ENCODE peak calls at places on chromosomes 5 and 9, in ten cellular contexts. One of them, this sample, is unnamed.
A peak's percentile ranks its signal among the peaks of the same experiment; 100 is the strongest.

GRCh38 chr5:137004279-137004678 is 494.8 kb downstream of the SPOCK1 start:
- DNase-seq in AG10803: no peak
- DNase-seq in GM12865: no peak
- DNase-seq in A549: no peak
- DNase-seq in activated B cell treated with CpG ODN at 0.5 μM for 24 hours: no peak
- DNase-seq in fibroblast of mammary gland: no peak
- DNase-seq in left ventricle myocardium inferior: no peak
- DNase-seq in OCI-LY7: no peak
- DNase-seq in endothelial cell: no peak
- DNase-seq in cardiac muscle cell: no peak
- DNase-seq in this sample: no peak

GRCh38 chr9:129669141-129669718 is 3.8 kb downstream of the PRRX2 start:
- DNase-seq in endothelial cell: no peak
- DNase-seq in left ventricle myocardium inferior: no peak
- DNase-seq in GM12865: no peak
- DNase-seq in AG10803: peak; percentile 90
- DNase-seq in cardiac muscle cell: peak; percentile 7
- DNase-seq in A549: peak; percentile 36
- DNase-seq in OCI-LY7: no peak
- DNase-seq in fibroblast of mammary gland: peak; percentile 41
- DNase-seq in activated B cell treated with CpG ODN at 0.5 μM for 24 hours: no peak
- DNase-seq in this sample: no peak

GRCh38 chr5:150138551-150139265 is 16.9 kb downstream of the PDGFRB start:
- DNase-seq in endothelial cell: peak; percentile 67
- DNase-seq in OCI-LY7: no peak
- DNase-seq in fibroblast of mammary gland: peak; percentile 81
- DNase-seq in A549: no peak
- DNase-seq in AG10803: peak; percentile 83
- DNase-seq in GM12865: no peak
- DNase-seq in activated B cell treated with CpG ODN at 0.5 μM for 24 hours: no peak
- DNase-seq in cardiac muscle cell: peak; percentile 89
- DNase-seq in left ventricle myocardium inferior: peak; percentile 56
- DNase-seq in this sample: no peak

GRCh38 chr9:135588371-135588770 is 26.8 kb downstream of the PAEP start:
- DNase-seq in endothelial cell: no peak
- DNase-seq in A549: no peak
- DNase-seq in left ventricle myocardium inferior: no peak
- DNase-seq in AG10803: no peak
- DNase-seq in OCI-LY7: no peak
- DNase-seq in activated B cell treated with CpG ODN at 0.5 μM for 24 hours: no peak
- DNase-seq in cardiac muscle cell: no peak
- DNase-seq in GM12865: no peak
- DNase-seq in fibroblast of mammary gland: no peak
- DNase-seq in this sample: no peak

GRCh38 chr5:143471666-143472411 is 68.4 kb upstream of the NR3C1 start:
- DNase-seq in activated B cell treated with CpG ODN at 0.5 μM for 24 hours: no peak
- DNase-seq in OCI-LY7: no peak
- DNase-seq in cardiac muscle cell: no peak
- DNase-seq in fibroblast of mammary gland: no peak
- DNase-seq in endothelial cell: no peak
- DNase-seq in GM12865: no peak
- DNase-seq in AG10803: no peak
- DNase-seq in left ventricle myocardium inferior: no peak
- DNase-seq in A549: no peak
- DNase-seq in this sample: no peak

GRCh38 chr5:163569284-163569683 is 63.9 kb downstream of the MAT2B start:
- DNase-seq in A549: no peak
- DNase-seq in endothelial cell: no peak
- DNase-seq in fibroblast of mammary gland: peak; percentile 61
- DNase-seq in activated B cell treated with CpG ODN at 0.5 μM for 24 hours: no peak
- DNase-seq in cardiac muscle cell: peak; percentile 29
- DNase-seq in left ventricle myocardium inferior: no peak
- DNase-seq in GM12865: no peak
- DNase-seq in AG10803: peak; percentile 57
- DNase-seq in OCI-LY7: no peak
- DNase-seq in this sample: no peak

GRCh38 chr5:125245216-125245615 is 498.8 kb upstream of the ZNF608 start:
- DNase-seq in left ventricle myocardium inferior: no peak
- DNase-seq in fibroblast of mammary gland: no peak
- DNase-seq in cardiac muscle cell: no peak
- DNase-seq in A549: no peak
- DNase-seq in endothelial cell: no peak
- DNase-seq in AG10803: no peak
- DNase-seq in activated B cell treated with CpG ODN at 0.5 μM for 24 hours: no peak
- DNase-seq in GM12865: no peak
- DNase-seq in OCI-LY7: no peak
- DNase-seq in this sample: no peak

GRCh38 chr5:159864885-159865622 is 51.2 kb upstream of the ADRA1B start:
- DNase-seq in GM12865: peak; percentile 51
- DNase-seq in cardiac muscle cell: peak; percentile 78
- DNase-seq in A549: no peak
- DNase-seq in AG10803: peak; percentile 88
- DNase-seq in left ventricle myocardium inferior: no peak
- DNase-seq in endothelial cell: no peak
- DNase-seq in fibroblast of mammary gland: peak; percentile 87
- DNase-seq in activated B cell treated with CpG ODN at 0.5 μM for 24 hours: no peak
- DNase-seq in OCI-LY7: no peak
- DNase-seq in this sample: peak; percentile 1

GRCh38 chr5:53403758-53404157 is 76.7 kb upstream of the FST start:
- DNase-seq in OCI-LY7: no peak
- DNase-seq in GM12865: no peak
- DNase-seq in AG10803: peak; percentile 63
- DNase-seq in endothelial cell: no peak
- DNase-seq in cardiac muscle cell: peak; percentile 57
- DNase-seq in activated B cell treated with CpG ODN at 0.5 μM for 24 hours: no peak
- DNase-seq in A549: no peak
- DNase-seq in left ventricle myocardium inferior: no peak
- DNase-seq in fibroblast of mammary gland: no peak
- DNase-seq in this sample: no peak

GRCh38 chr9:116196806-116197205 is 43.2 kb downstream of the PAPPA start:
- DNase-seq in fibroblast of mammary gland: peak; percentile 26
- DNase-seq in A549: no peak
- DNase-seq in OCI-LY7: no peak
- DNase-seq in activated B cell treated with CpG ODN at 0.5 μM for 24 hours: no peak
- DNase-seq in AG10803: no peak
- DNase-seq in cardiac muscle cell: no peak
- DNase-seq in left ventricle myocardium inferior: no peak
- DNase-seq in endothelial cell: no peak
- DNase-seq in GM12865: no peak
- DNase-seq in this sample: no peak

GRCh38 chr9:116207371-116208111 is 54.0 kb downstream of the PAPPA start:
- DNase-seq in left ventricle myocardium inferior: no peak
- DNase-seq in GM12865: no peak
- DNase-seq in cardiac muscle cell: peak; percentile 35
- DNase-seq in endothelial cell: no peak
- DNase-seq in A549: no peak
- DNase-seq in AG10803: no peak
- DNase-seq in OCI-LY7: no peak
- DNase-seq in activated B cell treated with CpG ODN at 0.5 μM for 24 hours: no peak
- DNase-seq in fibroblast of mammary gland: no peak
- DNase-seq in this sample: no peak

GRCh38 chr9:116198344-116198743 is 44.8 kb downstream of the PAPPA start:
- DNase-seq in GM12865: no peak
- DNase-seq in left ventricle myocardium inferior: no peak
- DNase-seq in activated B cell treated with CpG ODN at 0.5 μM for 24 hours: no peak
- DNase-seq in endothelial cell: no peak
- DNase-seq in fibroblast of mammary gland: peak; percentile 33
- DNase-seq in OCI-LY7: no peak
- DNase-seq in cardiac muscle cell: peak; percentile 51
- DNase-seq in A549: no peak
- DNase-seq in AG10803: peak; percentile 25
- DNase-seq in this sample: no peak

GRCh38 chr9:116204252-116204882 is 50.8 kb downstream of the PAPPA start:
- DNase-seq in OCI-LY7: no peak
- DNase-seq in A549: no peak
- DNase-seq in AG10803: no peak
- DNase-seq in left ventricle myocardium inferior: no peak
- DNase-seq in fibroblast of mammary gland: no peak
- DNase-seq in endothelial cell: no peak
- DNase-seq in GM12865: no peak
- DNase-seq in activated B cell treated with CpG ODN at 0.5 μM for 24 hours: no peak
- DNase-seq in cardiac muscle cell: no peak
- DNase-seq in this sample: no peak

DNA sequence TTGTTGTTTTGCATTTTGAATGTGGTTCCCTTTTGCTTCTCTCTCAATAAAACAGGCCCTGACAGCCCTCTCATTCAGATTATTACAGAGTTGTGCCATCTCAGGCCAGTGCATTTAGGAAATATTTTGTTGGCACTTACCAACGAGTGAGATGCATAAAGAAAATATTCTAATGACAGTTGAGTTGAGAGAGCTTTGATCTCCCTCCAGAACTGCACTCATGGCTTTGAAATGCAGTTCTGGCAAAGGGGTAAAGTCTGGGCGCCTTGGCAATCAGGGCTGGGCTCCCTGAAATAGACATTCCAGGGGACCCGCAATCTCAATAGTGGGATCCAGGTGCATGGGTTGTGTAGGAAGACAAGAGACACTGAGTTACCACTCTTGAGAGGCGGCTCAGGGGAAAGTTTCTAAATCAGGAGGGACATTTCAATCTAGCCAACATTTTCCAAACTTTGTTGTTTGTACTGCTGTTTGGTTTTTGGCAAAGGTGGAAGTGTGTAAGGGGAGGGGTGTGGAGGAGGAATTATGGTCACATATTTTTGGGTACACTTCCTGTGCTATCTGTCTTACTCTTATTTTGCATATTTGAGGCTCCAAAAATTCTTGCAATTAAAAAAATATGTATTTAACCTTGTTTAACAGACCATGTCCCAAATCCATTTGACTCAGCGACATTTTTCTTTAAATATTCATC is 48.8 kb downstream of the PAPPA start:
- DNase-seq in OCI-LY7: no peak
- DNase-seq in cardiac muscle cell: no peak
- DNase-seq in GM12865: no peak
- DNase-seq in endothelial cell: no peak
- DNase-seq in A549: no peak
- DNase-seq in fibroblast of mammary gland: no peak
- DNase-seq in left ventricle myocardium inferior: no peak
- DNase-seq in activated B cell treated with CpG ODN at 0.5 μM for 24 hours: no peak
- DNase-seq in AG10803: peak; percentile 66
- DNase-seq in this sample: no peak
- TF ChIP-seq CTCF in OCI-LY7: no peak
- TF ChIP-seq CTCF in cardiac muscle cell: no peak
- TF ChIP-seq CTCF in GM12865: no peak
- TF ChIP-seq CTCF in endothelial cell: no peak
- TF ChIP-seq CTCF in A549: no peak
- TF ChIP-seq CTCF in fibroblast of mammary gland: no peak
- TF ChIP-seq CTCF in left ventricle myocardium inferior: no peak
- TF ChIP-seq CTCF in activated B cell treated with CpG ODN at 0.5 μM for 24 hours: no peak
- TF ChIP-seq CTCF in AG10803: no peak
- TF ChIP-seq CTCF in this sample: no peak

GRCh38 chr9:111696796-111697195 is 35.4 kb downstream of the GNG10 start:
- DNase-seq in AG10803: no peak
- DNase-seq in left ventricle myocardium inferior: no peak
- DNase-seq in fibroblast of mammary gland: no peak
- DNase-seq in A549: no peak
- DNase-seq in endothelial cell: no peak
- DNase-seq in OCI-LY7: no peak
- DNase-seq in cardiac muscle cell: no peak
- DNase-seq in activated B cell treated with CpG ODN at 0.5 μM for 24 hours: no peak
- DNase-seq in GM12865: no peak
- DNase-seq in this sample: no peak

DNA sequence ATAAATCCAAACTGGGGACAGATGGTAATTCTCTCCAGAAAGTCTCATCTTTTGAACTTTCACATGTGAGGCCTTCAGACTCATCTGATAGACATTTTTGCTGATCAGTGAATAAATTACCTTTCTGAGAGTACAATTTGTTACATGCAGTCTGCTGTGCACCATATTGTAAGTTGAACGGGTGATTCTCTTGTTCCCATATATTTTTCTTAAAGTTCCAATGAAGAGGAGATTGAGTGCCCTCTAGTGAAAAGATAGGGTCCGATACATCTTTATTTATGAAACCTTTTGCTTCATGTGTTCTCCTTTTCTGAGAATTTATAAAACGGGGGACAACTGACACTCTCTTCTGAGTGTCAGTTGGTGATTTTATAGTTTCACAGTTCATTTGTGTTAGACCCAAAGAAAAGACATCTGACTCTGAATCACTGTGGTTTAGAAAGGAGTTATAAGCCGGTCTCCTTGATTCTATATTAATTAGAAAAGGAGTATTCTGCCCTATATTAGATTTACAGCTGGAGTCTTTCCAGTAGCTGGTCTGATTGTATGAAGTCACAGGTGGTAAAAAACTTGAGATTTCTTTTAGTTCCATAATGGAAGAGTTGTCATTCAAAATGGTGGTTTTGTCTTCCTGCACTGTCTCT is 30.4 kb downstream of the GNG10 start:
- DNase-seq in OCI-LY7: peak; percentile 43
- DNase-seq in A549: peak; percentile 16
- DNase-seq in endothelial cell: no peak
- DNase-seq in AG10803: peak; percentile 41
- DNase-seq in cardiac muscle cell: peak; percentile 58
- DNase-seq in GM12865: peak; percentile 46
- DNase-seq in left ventricle myocardium inferior: no peak
- DNase-seq in fibroblast of mammary gland: peak; percentile 62
- DNase-seq in activated B cell treated with CpG ODN at 0.5 μM for 24 hours: no peak
- DNase-seq in this sample: peak; percentile 26
- TF ChIP-seq CTCF in OCI-LY7: peak; percentile 82
- TF ChIP-seq CTCF in A549: peak; percentile 66
- TF ChIP-seq CTCF in endothelial cell: no peak
- TF ChIP-seq CTCF in AG10803: peak; percentile 48
- TF ChIP-seq CTCF in cardiac muscle cell: peak; percentile 51
- TF ChIP-seq CTCF in GM12865: peak; percentile 21
- TF ChIP-seq CTCF in left ventricle myocardium inferior: peak; percentile 31
- TF ChIP-seq CTCF in fibroblast of mammary gland: peak; percentile 48
- TF ChIP-seq CTCF in activated B cell treated with CpG ODN at 0.5 μM for 24 hours: no peak
- TF ChIP-seq CTCF in this sample: peak; percentile 45

DNA sequence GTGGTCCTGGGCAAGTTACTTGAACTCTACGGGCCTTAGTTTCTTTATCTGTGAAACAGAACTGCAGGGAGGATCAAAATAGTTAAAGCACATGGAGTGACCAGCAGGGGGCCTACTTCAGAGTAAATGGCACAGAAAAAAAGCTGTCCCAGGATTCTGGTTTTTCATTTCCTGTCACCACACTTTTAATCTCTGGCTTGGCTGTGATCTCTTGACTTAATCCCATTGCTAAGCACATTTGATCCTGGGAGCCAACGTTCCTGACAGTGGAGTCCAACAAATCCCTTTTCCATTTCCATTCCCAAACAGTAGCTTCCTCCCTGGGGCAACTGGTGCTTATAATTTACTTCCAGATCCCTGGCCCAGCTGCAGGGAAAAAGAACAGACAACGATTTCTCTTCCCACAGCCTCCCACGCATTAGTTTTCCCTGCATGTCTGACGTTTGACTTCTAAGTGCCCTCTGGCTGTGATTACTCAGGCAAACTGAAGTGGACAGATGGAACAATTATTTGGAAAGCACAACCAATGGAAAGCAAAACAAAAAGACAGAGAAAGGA is 136.5 kb upstream of the STK32A start:
- DNase-seq in left ventricle myocardium inferior: no peak
- DNase-seq in GM12865: peak; percentile 46
- DNase-seq in endothelial cell: peak; percentile 47
- DNase-seq in A549: peak; percentile 11
- DNase-seq in activated B cell treated with CpG ODN at 0.5 μM for 24 hours: no peak
- DNase-seq in AG10803: peak; percentile 51
- DNase-seq in cardiac muscle cell: peak; percentile 66
- DNase-seq in OCI-LY7: peak; percentile 40
- DNase-seq in fibroblast of mammary gland: peak; percentile 93
- DNase-seq in this sample: no peak
- TF ChIP-seq CTCF in left ventricle myocardium inferior: peak; percentile 48
- TF ChIP-seq CTCF in GM12865: peak; percentile 53
- TF ChIP-seq CTCF in endothelial cell: peak; percentile 83
- TF ChIP-seq CTCF in A549: no peak
- TF ChIP-seq CTCF in activated B cell treated with CpG ODN at 0.5 μM for 24 hours: no peak
- TF ChIP-seq CTCF in AG10803: peak; percentile 69
- TF ChIP-seq CTCF in cardiac muscle cell: peak; percentile 63
- TF ChIP-seq CTCF in OCI-LY7: peak; percentile 78
- TF ChIP-seq CTCF in fibroblast of mammary gland: peak; percentile 70
- TF ChIP-seq CTCF in this sample: peak; percentile 63

GRCh38 chr5:135833961-135834638 is 363 bp upstream of the SLC25A48 start:
- DNase-seq in A549: no peak
- DNase-seq in OCI-LY7: no peak
- DNase-seq in AG10803: peak; percentile 19
- DNase-seq in cardiac muscle cell: no peak
- DNase-seq in fibroblast of mammary gland: peak; percentile 43
- DNase-seq in activated B cell treated with CpG ODN at 0.5 μM for 24 hours: no peak
- DNase-seq in endothelial cell: no peak
- DNase-seq in left ventricle myocardium inferior: no peak
- DNase-seq in GM12865: no peak
- DNase-seq in this sample: no peak
- TF ChIP-seq CTCF in A549: no peak
- TF ChIP-seq CTCF in OCI-LY7: peak; percentile 68
- TF ChIP-seq CTCF in AG10803: peak; percentile 64
- TF ChIP-seq CTCF in cardiac muscle cell: no peak
- TF ChIP-seq CTCF in fibroblast of mammary gland: peak; percentile 52
- TF ChIP-seq CTCF in activated B cell treated with CpG ODN at 0.5 μM for 24 hours: no peak
- TF ChIP-seq CTCF in endothelial cell: no peak
- TF ChIP-seq CTCF in left ventricle myocardium inferior: peak; percentile 74
- TF ChIP-seq CTCF in GM12865: peak; percentile 70
- TF ChIP-seq CTCF in this sample: peak; percentile 69

This sample was measured in GM06990.